ENCODE peak calls at places on chromosomes 5 and 9, in ten cellular contexts. S is H54; E is ACHN; L is GM23338; P is SHP77 treated with DMSO at 0.1 percent for 48 hours; R is activated T-cell treated with anti-CD3 and anti-CD28 coated beads, Interleukin-2, amount 50 U/mL, for 72 hours; F is SW 1271; X is GM12865; O is A549; C is NCI-H446. J is an unnamed sample.

GRCh38 chr9:32291370-32291769 is 93.1 kb upstream of the ACO1 start:
- DNase-seq in S (no peak), E (no peak), L (no peak), P (no peak), R (no peak), F (no peak), X (no peak), O (no peak), C (no peak), J (peak)

GRCh38 chr9:96853711-96854072 is 622 bp downstream of the ZNF782 start:
- DNase-seq in S (no peak), E (peak), L (no peak), P (no peak), R (no peak), F (peak), X (peak), O (no peak), C (no peak), J (peak)

GRCh38 chr5:132816083-132816482 is 3.0 kb downstream of the SOWAHA start:
- DNase-seq in S (no peak), E (no peak), L (no peak), P (no peak), R (no peak), F (no peak), X (no peak), O (no peak), C (no peak), J (no peak)

GRCh38 chr5:112779531-112779930 is 41.8 kb downstream of the APC start:
- DNase-seq in S (no peak), E (no peak), L (no peak), P (no peak), R (no peak), F (no peak), X (no peak), O (no peak), C (no peak), J (no peak)

GRCh38 chr9:120480707-120481106 is 99.3 kb downstream of the CDK5RAP2 start:
- DNase-seq in S (peak), E (no peak), L (no peak), P (peak), R (no peak), F (no peak), X (no peak), O (no peak), C (no peak), J (no peak)

GRCh38 chr5:135491552-135492318 is 39.6 kb upstream of the TIFAB start:
- DNase-seq in S (no peak), E (no peak), L (peak), P (no peak), R (no peak), F (no peak), X (no peak), O (no peak), C (no peak), J (peak)

GRCh38 chr5:14183187-14183939 is 40.2 kb downstream of the TRIO start:
- DNase-seq in S (no peak), E (no peak), L (no peak), P (no peak), R (no peak), F (no peak), X (no peak), O (no peak), C (no peak), J (no peak)

GRCh38 chr9:109751253-109751652 is 28.7 kb upstream of the PALM2AKAP2 start:
- DNase-seq in S (no peak), E (no peak), L (peak), P (no peak), R (no peak), F (no peak), X (no peak), O (no peak), C (no peak), J (no peak)

GRCh38 chr5:41925555-41925946 is 470 bp downstream of the FBXO4 start:
- DNase-seq in S (peak), E (peak), L (no peak), P (peak), R (peak), F (no peak), X (peak), O (peak), C (peak), J (no peak)

GRCh38 chr9:137959641-137960411 is 82.2 kb downstream of the CACNA1B start:
- DNase-seq in S (no peak), E (no peak), L (peak), P (no peak), R (no peak), F (no peak), X (no peak), O (no peak), C (no peak), J (peak)

GRCh38 chr5:86880785-86881492 is 263.2 kb downstream of the COX7C start:
- DNase-seq in S (peak), E (peak), L (peak), P (peak), R (peak), F (peak), X (peak), O (peak), C (peak), J (peak)

GRCh38 chr5:142014911-142015584 is 2.2 kb upstream of the GNPDA1 start:
- DNase-seq in S (peak), E (peak), L (peak), P (no peak), R (peak), F (peak), X (peak), O (peak), C (no peak), J (peak)

GRCh38 chr5:76174101-76174500 is 90.9 kb downstream of the SV2C start:
- DNase-seq in S (no peak), E (no peak), L (no peak), P (no peak), R (no peak), F (no peak), X (no peak), O (no peak), C (no peak), J (no peak)

GRCh38 chr5:134223406-134224251 is 2.2 kb downstream of the PPP2CA start:
- DNase-seq in S (no peak), E (no peak), L (no peak), P (no peak), R (no peak), F (peak), X (no peak), O (no peak), C (no peak), J (no peak)

GRCh38 chr5:109656829-109657228 is 32.9 kb upstream of the MAN2A1 start:
- DNase-seq in S (no peak), E (no peak), L (no peak), P (no peak), R (peak), F (no peak), X (peak), O (no peak), C (no peak), J (no peak)

J was measured in mesendoderm.